ENCODE peak calls at places on chromosomes 13 and 19, in five cellular contexts. T, M, O, X and E are unnamed samples.

GRCh38 chr13:43153436-43154082 is 130.2 kb downstream of the DNAJC15 start:
- DNase-seq in M (peak; percentile 82), X (peak; percentile 94), T (no peak), O (no peak), E (no peak)

GRCh38 chr19:45152504-45153338 is 8.1 kb downstream of the NKPD1 start:
- DNase-seq in T (no peak), M (no peak), X (no peak), O (peak; percentile 75), E (peak; percentile 82)

GRCh38 chr13:109155301-109155761 is 525.9 kb downstream of the MYO16 start:
- DNase-seq in X (peak; percentile 88), T (no peak), M (peak; percentile 95), O (no peak), E (no peak)

GRCh38 chr19:40119380-40119779 is 28.6 kb upstream of the ZNF780A start:
- DNase-seq in M (no peak), T (no peak), O (no peak), X (peak; percentile 34), E (no peak)

GRCh38 chr13:110450941-110451340 is 110.6 kb downstream of the RAB20 start:
- DNase-seq in T (no peak), M (no peak), X (no peak), O (no peak), E (no peak)

GRCh38 chr13:26300140-26300539 is 46.2 kb downstream of the CDK8 start:
- DNase-seq in T (no peak), O (no peak), M (peak; percentile 66), X (no peak), E (no peak)

GRCh38 chr13:33285420-33286124 is at the start of gene STARD13:
- DNase-seq in T (peak; percentile 78), M (peak; percentile 98), O (peak; percentile 89), X (peak; percentile 98), E (peak; percentile 95)

GRCh38 chr19:48751835-48752510 is 468 bp downstream of the FUT1 start:
- DNase-seq in M (no peak), X (no peak), O (no peak), T (no peak), E (no peak)

GRCh38 chr13:67474114-67474513 is 244.0 kb upstream of the PCDH9 start:
- DNase-seq in X (no peak), T (no peak), O (no peak), M (no peak), E (no peak)

GRCh38 chr19:729564-730381 is 21.0 kb downstream of the PALM start:
- DNase-seq in T (no peak), O (no peak), M (no peak), X (no peak), E (no peak)

DNA sequence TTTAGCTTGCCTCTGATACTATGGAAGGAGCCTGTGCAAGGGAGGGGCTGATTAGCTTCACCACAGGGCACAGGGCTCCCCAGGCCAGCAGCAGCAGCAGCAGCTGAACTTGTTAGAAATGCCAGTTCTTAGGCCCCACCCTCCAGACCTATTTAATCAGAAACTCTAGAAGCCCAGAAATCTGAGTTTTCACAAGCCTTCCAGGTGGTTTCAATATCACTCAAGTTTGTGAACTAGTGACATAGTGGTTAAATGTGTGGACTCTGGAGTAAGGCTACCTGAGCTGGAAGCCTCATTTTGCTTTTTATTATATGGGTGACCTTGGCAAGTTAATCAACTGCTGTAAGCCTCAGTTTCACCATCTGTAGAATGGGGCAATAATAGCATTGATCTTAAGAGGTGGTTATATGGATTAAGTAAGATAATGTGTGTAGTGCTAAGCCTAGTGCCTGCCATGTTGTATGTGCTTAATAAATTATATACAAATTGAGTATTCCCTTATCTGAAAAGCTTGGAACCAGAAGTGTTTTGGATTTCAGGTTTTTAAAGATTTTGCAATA is 65.4 kb upstream of the SIAH3 start:
- DNase-seq in X (no peak), M (no peak), O (no peak), T (no peak), E (no peak)
- H2BK12ac ChIP-seq in X (no peak overlapping the region), M (no peak overlapping the region), O (no peak overlapping the region), T (no peak overlapping the region), E (no peak overlapping the region)

GRCh38 chr19:20385056-20385455 is 180.5 kb downstream of the ZNF737 start:
- DNase-seq in X (no peak), M (no peak), O (no peak), T (no peak), E (no peak)

DNA sequence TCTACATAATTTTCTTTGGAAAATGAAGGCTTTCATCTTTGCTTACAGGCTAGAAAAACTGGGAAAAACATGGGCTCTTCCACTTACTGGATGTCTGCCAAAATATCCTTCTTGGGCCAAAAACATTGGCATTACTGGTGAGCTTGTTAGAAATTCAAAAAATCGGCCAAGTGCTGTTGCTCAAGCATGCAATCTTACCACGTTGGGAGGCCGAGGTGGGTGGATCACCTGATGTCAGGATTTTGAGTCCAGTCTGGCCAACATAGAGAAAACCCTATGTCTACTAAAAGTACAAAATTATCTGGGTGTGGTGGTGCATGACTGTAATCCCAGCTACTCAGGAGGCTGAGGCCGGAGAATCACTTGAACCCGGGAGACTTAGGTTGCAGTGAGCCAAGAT is 176.8 kb downstream of the ZNF737 start:
- DNase-seq in X (no peak), O (no peak), T (no peak), M (no peak), E (no peak)
- H2BK12ac ChIP-seq in X (no peak overlapping the region), O (no peak overlapping the region), T (no peak overlapping the region), M (no peak overlapping the region), E (no peak overlapping the region)

DNA sequence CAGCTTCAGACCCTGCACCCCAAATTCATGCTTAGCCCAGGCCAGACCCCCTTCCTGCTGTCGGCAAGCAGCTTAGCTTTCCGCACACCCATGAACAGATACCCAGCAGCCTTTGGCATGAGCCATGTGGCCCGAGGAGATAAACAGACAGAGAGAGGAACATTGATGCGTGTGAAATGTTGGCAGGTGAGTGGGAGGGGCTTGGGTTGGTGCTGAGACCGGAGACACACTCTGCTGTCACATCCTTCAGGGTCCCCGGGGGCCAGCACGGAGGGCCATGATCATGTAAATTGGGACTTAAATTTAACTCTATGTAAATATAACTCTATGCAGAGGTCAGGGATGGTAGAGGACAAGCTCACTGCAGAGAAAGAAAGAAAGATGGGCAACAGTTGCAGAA is 1.5 kb downstream of the CD22 start:
- DNase-seq in O (no peak), T (no peak), M (no peak), X (no peak), E (no peak)
- H2BK12ac ChIP-seq in O (no peak overlapping the region), T (no peak overlapping the region), M (no peak overlapping the region), X (no peak overlapping the region), E (no peak overlapping the region)

GRCh38 chr19:38457690-38458405 is 24.4 kb downstream of the RYR1 start:
- DNase-seq in T (no peak), M (no peak), O (no peak), X (no peak), E (no peak)
- H2BK12ac ChIP-seq in T (no peak overlapping the region), M (no peak overlapping the region), O (no peak overlapping the region), X (no peak overlapping the region), E (no peak overlapping the region)

GRCh38 chr13:94749162-94749561 is 36.8 kb upstream of the SOX21 start:
- DNase-seq in T (no peak), O (no peak), X (no peak), M (no peak), E (no peak)
- H2BK12ac ChIP-seq in T (no peak overlapping the region), O (no peak overlapping the region), X (no peak overlapping the region), M (no peak overlapping the region), E (no peak overlapping the region)

GRCh38 chr13:95020298-95020987 is 280.8 kb downstream of the ABCC4 start:
- DNase-seq in T (no peak), O (no peak), M (no peak), X (no peak), E (no peak)

GRCh38 chr13:95027638-95028037 is 273.6 kb downstream of the ABCC4 start:
- DNase-seq in T (no peak), M (no peak), O (no peak), X (no peak), E (no peak)

GRCh38 chr13:95019886-95020285 is 281.4 kb downstream of the ABCC4 start:
- DNase-seq in X (no peak), O (no peak), T (no peak), M (no peak), E (no peak)

GRCh38 chr13:95023405-95023804 is 277.8 kb downstream of the ABCC4 start:
- DNase-seq in O (no peak), T (no peak), X (no peak), M (no peak), E (no peak)

DNA sequence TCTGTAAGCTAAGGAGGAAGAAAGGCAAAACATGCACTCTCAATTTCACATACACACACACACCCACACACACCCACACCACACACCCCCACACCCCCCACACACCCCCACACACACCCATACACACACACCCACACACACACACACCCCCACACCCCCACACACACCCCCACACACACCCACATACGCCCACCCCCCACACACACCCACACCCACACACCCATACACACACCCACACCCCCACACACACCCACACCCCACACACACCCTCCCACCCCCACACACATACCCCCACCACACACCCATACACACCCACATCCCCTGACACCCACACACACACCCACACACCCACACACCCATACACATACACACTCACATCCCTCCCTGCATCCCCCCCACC is 276.1 kb downstream of the ABCC4 start:
- DNase-seq in T (no peak), O (no peak), X (no peak), M (no peak), E (no peak)
- H2BK12ac ChIP-seq in T (no peak overlapping the region), O (no peak overlapping the region), X (no peak overlapping the region), M (no peak overlapping the region), E (no peak overlapping the region)

DNA sequence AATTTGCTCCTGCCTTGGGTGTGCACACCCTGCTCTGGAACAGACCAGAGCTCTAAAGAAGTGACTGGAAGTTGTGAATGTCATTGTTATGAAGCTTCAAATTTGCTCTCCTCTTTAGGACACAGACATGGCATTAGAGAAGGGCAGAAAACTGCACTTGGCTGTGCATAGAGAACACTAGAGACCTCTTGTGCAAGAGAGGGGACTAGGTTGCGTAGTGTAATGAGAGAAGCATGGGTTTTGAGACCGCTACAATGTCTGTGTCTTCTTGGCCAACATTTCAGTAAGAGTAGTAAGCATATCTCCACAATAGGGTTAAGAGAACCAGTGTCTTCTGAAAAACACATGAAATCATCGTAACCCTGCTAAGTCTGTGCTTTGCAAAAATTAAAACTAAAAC is 423.3 kb downstream of the SPRY2 start:
- DNase-seq in O (no peak), T (no peak), M (no peak), X (no peak), E (no peak)
- H2BK12ac ChIP-seq in O (no peak overlapping the region), T (no peak overlapping the region), M (peak overlapping the region; percentile 39), X (no peak overlapping the region), E (no peak overlapping the region)